ENCODE peak calls at places on chromosomes 4 and X, in six cellular contexts. T, A, W, Q, F and O are unnamed samples.

GRCh38 chrX:149487292-149487691 is 17.8 kb downstream of the IDS start:
- DNase-seq in F (no peak), T (no peak), W (no peak), A (peak; percentile 4), Q (no peak), O (peak; percentile 48)

GRCh38 chr4:129323630-129324029 is 227.7 kb downstream of the C4orf33 start:
- DNase-seq in F (no peak), A (no peak), Q (no peak), T (no peak), W (no peak), O (no peak)

GRCh38 chrX:131729295-131729694 is 185.4 kb downstream of the OR13H1 start:
- DNase-seq in A (no peak), Q (peak; percentile 85), F (no peak), W (no peak), T (no peak), O (no peak)

GRCh38 chr4:61468091-61468720 is 268.1 kb downstream of the ADGRL3 start:
- DNase-seq in Q (no peak), F (no peak), W (no peak), T (no peak), A (no peak), O (peak; percentile 99)

GRCh38 chr4:40322853-40323252 is 12.3 kb upstream of the CHRNA9 start:
- DNase-seq in W (no peak), Q (no peak), T (no peak), F (no peak), A (no peak), O (no peak)

GRCh38 chr4:171846232-171846631 is 33.0 kb downstream of the GALNTL6 start:
- DNase-seq in T (peak; percentile 83), A (peak; percentile 14), W (peak; percentile 42), Q (peak; percentile 60), F (peak; percentile 35), O (peak; percentile 43)

GRCh38 chr4:153555730-153556440 is 89.7 kb downstream of the TMEM131L start:
- DNase-seq in W (no peak), A (no peak), T (no peak), Q (no peak), F (peak; percentile 25), O (peak; percentile 34)

GRCh38 chrX:65690057-65690855 is 22.8 kb downstream of the MSN start:
- DNase-seq in F (peak; percentile 89), W (no peak), Q (no peak), T (no peak), A (no peak), O (peak; percentile 60)

GRCh38 chrX:71118985-71119535 is 664 bp downstream of the MED12 start:
- DNase-seq in A (no peak), W (no peak), Q (no peak), F (peak; percentile 19), T (no peak), O (no peak)

GRCh38 chr4:91243132-91243531 is 1060.6 kb upstream of the GRID2 start:
- DNase-seq in F (no peak), Q (no peak), A (no peak), T (no peak), W (no peak), O (peak; percentile 7)

GRCh38 chr4:120163895-120164294 is 97.2 kb upstream of the MAD2L1 start:
- DNase-seq in W (no peak), Q (no peak), T (no peak), A (no peak), F (no peak), O (no peak)

DNA sequence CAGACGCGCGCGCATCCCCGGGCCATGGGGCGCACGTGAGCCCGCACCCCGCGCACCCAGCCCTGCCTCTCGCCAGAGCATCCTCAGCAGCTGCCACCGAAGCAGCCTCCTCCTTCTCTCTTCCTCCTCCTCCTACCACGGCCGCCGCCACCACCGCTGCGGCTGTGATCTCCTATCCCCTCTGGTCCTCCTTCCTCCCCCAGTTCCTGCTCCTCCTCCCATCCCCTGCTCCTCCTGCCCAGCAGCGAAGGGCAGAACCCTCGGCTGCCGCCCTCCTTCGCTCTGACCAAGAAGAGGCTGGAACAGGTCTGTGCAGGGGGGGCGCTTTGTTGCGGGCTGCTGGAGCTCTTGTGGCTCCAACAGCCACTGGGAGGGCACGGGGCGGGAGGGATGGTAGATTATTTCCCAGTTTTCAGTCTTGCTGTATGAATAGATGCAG is 148.7 kb upstream of the CHRDL1 start:
- DNase-seq in A (no peak), T (peak; percentile 61), Q (no peak), F (no peak), W (no peak), O (no peak)
- H3K27ac ChIP-seq in A (no peak overlapping the region), T (peak overlapping the region; percentile 46), Q (no peak overlapping the region), F (no peak overlapping the region), W (no peak overlapping the region), O (no peak overlapping the region)

DNA sequence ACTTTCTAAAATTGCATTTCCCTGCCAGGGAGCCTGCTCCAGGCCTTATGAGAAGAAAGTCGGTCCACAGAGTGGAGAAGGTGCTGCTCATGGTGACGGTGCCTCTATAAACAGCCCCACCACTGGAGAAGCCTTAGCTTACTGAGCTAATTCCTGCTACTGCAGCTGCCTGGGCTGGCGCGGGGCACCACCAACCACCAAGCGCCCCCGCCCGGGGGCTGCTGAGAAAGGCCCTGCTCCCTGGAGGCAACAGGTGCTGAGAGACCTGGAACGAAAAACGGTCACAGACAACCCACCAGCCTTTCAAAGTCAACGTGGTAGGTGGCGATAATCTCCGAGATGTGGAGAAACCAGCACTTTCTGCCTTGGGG is 2.9 kb downstream of the HCFC1 start:
- DNase-seq in W (no peak), F (peak; percentile 53), T (peak; percentile 52), A (peak; percentile 82), Q (peak; percentile 84), O (peak; percentile 10)
- H3K4me3 ChIP-seq in W (no peak overlapping the region), F (peak overlapping the region; percentile 96), T (peak overlapping the region; percentile 80), A (peak overlapping the region; percentile 78), Q (peak overlapping the region; percentile 94), O (peak overlapping the region; percentile 99)

GRCh38 chr4:24793219-24794005 is 2.0 kb upstream of the SOD3 start:
- DNase-seq in A (no peak), Q (no peak), T (peak; percentile 10), W (peak; percentile 8), F (peak; percentile 43), O (peak; percentile 66)
- TF ChIP-seq EZH2phosphoT487 in A (no peak), Q (no peak), T (no peak), W (no peak), F (no peak), O (no peak)

DNA sequence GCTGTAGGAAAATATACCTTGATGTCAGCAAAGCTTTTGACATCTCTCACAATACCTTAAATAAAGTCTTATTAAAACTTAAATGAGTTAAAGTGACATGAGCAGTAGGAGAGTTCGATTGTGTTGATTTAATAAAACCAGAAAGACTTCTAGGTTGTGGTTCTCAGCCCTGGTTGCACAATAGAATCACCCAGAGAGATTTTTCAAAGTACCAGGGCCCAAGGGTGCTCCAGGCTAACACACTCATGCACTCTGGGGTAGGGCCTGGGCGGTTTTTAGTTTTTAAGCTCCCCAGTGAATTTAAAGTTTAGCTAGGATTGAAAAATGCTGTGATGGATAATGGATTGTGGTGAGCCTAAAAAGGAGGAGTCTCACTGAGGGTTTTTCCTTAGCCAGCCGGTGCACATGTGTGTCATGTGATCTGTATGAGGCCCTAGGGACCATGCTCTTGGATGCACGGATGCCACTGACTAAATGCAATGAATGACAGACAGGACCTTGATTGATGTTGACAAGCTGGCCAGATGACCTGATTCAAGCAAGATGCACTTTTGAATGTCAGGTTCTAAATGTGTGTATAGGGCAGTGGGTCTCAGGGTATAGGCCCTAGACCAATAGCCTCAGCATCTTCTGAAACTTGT is 185.0 kb downstream of the PTTG2 start:
- DNase-seq in Q (no peak), A (no peak), T (no peak), F (no peak), W (no peak), O (no peak)
- H3K27ac ChIP-seq in Q (no peak overlapping the region), A (no peak overlapping the region), T (no peak overlapping the region), F (peak overlapping the region; percentile 76), W (no peak overlapping the region), O (no peak overlapping the region)

GRCh38 chr4:10171055-10171454 is 54.5 kb upstream of the WDR1 start:
- DNase-seq in W (no peak), A (no peak), Q (no peak), F (no peak), T (no peak), O (no peak)

GRCh38 chr4:10172278-10173038 is 55.9 kb upstream of the WDR1 start:
- DNase-seq in Q (no peak), A (no peak), W (no peak), T (no peak), F (no peak), O (no peak)

GRCh38 chr4:10168151-10168550 is 51.6 kb upstream of the WDR1 start:
- DNase-seq in F (no peak), T (no peak), Q (no peak), W (no peak), A (no peak), O (no peak)

GRCh38 chr4:10167201-10167600 is 50.6 kb upstream of the WDR1 start:
- DNase-seq in A (no peak), F (no peak), Q (no peak), T (no peak), W (no peak), O (no peak)

GRCh38 chr4:10169839-10170387 is 53.3 kb upstream of the WDR1 start:
- DNase-seq in T (no peak), W (no peak), F (no peak), Q (no peak), A (no peak), O (no peak)
- H3K4me3 ChIP-seq in T (no peak overlapping the region), W (no peak overlapping the region), F (no peak overlapping the region), Q (no peak overlapping the region), A (no peak overlapping the region), O (no peak overlapping the region)

GRCh38 chr4:38606587-38606905 is 57.5 kb upstream of the KLF3 start:
- DNase-seq in A (no peak), T (no peak), Q (no peak), W (no peak), F (no peak), O (no peak)
- TF ChIP-seq EZH2phosphoT487 in A (no peak), T (no peak), Q (no peak), W (no peak), F (no peak), O (no peak)